ENCODE peak calls at places on chromosomes 4 and X, in nine cellular contexts. One of them, this sample, is unnamed.

GRCh38 chr4:162017863-162018262 is 145.9 kb downstream of the FSTL5 start:
- DNase-seq in HT-29: no peak
- DNase-seq in breast epithelium: no peak
- DNase-seq in right lobe of liver: no peak
- DNase-seq in ovary: no peak
- DNase-seq in activated effector memory CD4-positive, alpha-beta T cell treated with Interleukin-2 at 50 U/mL for 16 hours: no peak
- DNase-seq in lower lobe of right lung: no peak
- DNase-seq in EL: no peak
- DNase-seq in stimulated activated naive CD4-positive, alpha-beta T cell: no peak
- DNase-seq in this sample: no peak

GRCh38 chr4:106587558-106587957 is 219.0 kb upstream of the GIMD1 start:
- DNase-seq in activated effector memory CD4-positive, alpha-beta T cell treated with Interleukin-2 at 50 U/mL for 16 hours: no peak
- DNase-seq in right lobe of liver: no peak
- DNase-seq in stimulated activated naive CD4-positive, alpha-beta T cell: no peak
- DNase-seq in breast epithelium: no peak
- DNase-seq in HT-29: peak; percentile 44
- DNase-seq in ovary: no peak
- DNase-seq in lower lobe of right lung: no peak
- DNase-seq in EL: peak; percentile 79
- DNase-seq in this sample: no peak

GRCh38 chr4:117068120-117068519 is 17.3 kb downstream of the TRAM1L1 start:
- DNase-seq in EL: no peak
- DNase-seq in stimulated activated naive CD4-positive, alpha-beta T cell: no peak
- DNase-seq in right lobe of liver: no peak
- DNase-seq in activated effector memory CD4-positive, alpha-beta T cell treated with Interleukin-2 at 50 U/mL for 16 hours: no peak
- DNase-seq in lower lobe of right lung: no peak
- DNase-seq in breast epithelium: no peak
- DNase-seq in ovary: no peak
- DNase-seq in HT-29: no peak
- DNase-seq in this sample: no peak

GRCh38 chr4:18398661-18399060 is 377.1 kb upstream of the LCORL start:
- DNase-seq in ovary: no peak
- DNase-seq in breast epithelium: no peak
- DNase-seq in right lobe of liver: no peak
- DNase-seq in HT-29: no peak
- DNase-seq in lower lobe of right lung: no peak
- DNase-seq in stimulated activated naive CD4-positive, alpha-beta T cell: no peak
- DNase-seq in activated effector memory CD4-positive, alpha-beta T cell treated with Interleukin-2 at 50 U/mL for 16 hours: no peak
- DNase-seq in EL: no peak
- DNase-seq in this sample: no peak

GRCh38 chr4:153485374-153485773 is 19.2 kb downstream of the TMEM131L start:
- DNase-seq in right lobe of liver: no peak
- DNase-seq in ovary: no peak
- DNase-seq in HT-29: no peak
- DNase-seq in breast epithelium: no peak
- DNase-seq in lower lobe of right lung: no peak
- DNase-seq in stimulated activated naive CD4-positive, alpha-beta T cell: no peak
- DNase-seq in activated effector memory CD4-positive, alpha-beta T cell treated with Interleukin-2 at 50 U/mL for 16 hours: no peak
- DNase-seq in EL: no peak
- DNase-seq in this sample: no peak

GRCh38 chr4:17468638-17469221 is 43.2 kb downstream of the QDPR start:
- DNase-seq in activated effector memory CD4-positive, alpha-beta T cell treated with Interleukin-2 at 50 U/mL for 16 hours: no peak
- DNase-seq in breast epithelium: no peak
- DNase-seq in ovary: peak; percentile 27
- DNase-seq in stimulated activated naive CD4-positive, alpha-beta T cell: no peak
- DNase-seq in lower lobe of right lung: no peak
- DNase-seq in right lobe of liver: no peak
- DNase-seq in HT-29: peak; percentile 66
- DNase-seq in EL: peak; percentile 46
- DNase-seq in this sample: no peak

GRCh38 chr4:98242538-98242937 is 18.6 kb upstream of the RAP1GDS1 start:
- DNase-seq in activated effector memory CD4-positive, alpha-beta T cell treated with Interleukin-2 at 50 U/mL for 16 hours: no peak
- DNase-seq in ovary: no peak
- DNase-seq in lower lobe of right lung: no peak
- DNase-seq in EL: peak; percentile 11
- DNase-seq in stimulated activated naive CD4-positive, alpha-beta T cell: no peak
- DNase-seq in breast epithelium: no peak
- DNase-seq in right lobe of liver: no peak
- DNase-seq in HT-29: no peak
- DNase-seq in this sample: no peak

GRCh38 chrX:102517331-102517730 is 792 bp upstream of the TMSB15A start:
- DNase-seq in activated effector memory CD4-positive, alpha-beta T cell treated with Interleukin-2 at 50 U/mL for 16 hours: no peak
- DNase-seq in breast epithelium: no peak
- DNase-seq in EL: peak; percentile 19
- DNase-seq in stimulated activated naive CD4-positive, alpha-beta T cell: no peak
- DNase-seq in ovary: no peak
- DNase-seq in lower lobe of right lung: no peak
- DNase-seq in HT-29: peak; percentile 30
- DNase-seq in right lobe of liver: no peak
- DNase-seq in this sample: no peak

GRCh38 chrX:68299923-68300322 is 133.4 kb downstream of the OPHN1 start:
- DNase-seq in activated effector memory CD4-positive, alpha-beta T cell treated with Interleukin-2 at 50 U/mL for 16 hours: no peak
- DNase-seq in stimulated activated naive CD4-positive, alpha-beta T cell: no peak
- DNase-seq in lower lobe of right lung: no peak
- DNase-seq in HT-29: no peak
- DNase-seq in right lobe of liver: no peak
- DNase-seq in breast epithelium: no peak
- DNase-seq in EL: no peak
- DNase-seq in ovary: no peak
- DNase-seq in this sample: no peak

GRCh38 chrX:101287402-101287801 is 3.7 kb downstream of the TAF7L start:
- DNase-seq in stimulated activated naive CD4-positive, alpha-beta T cell: no peak
- DNase-seq in EL: peak; percentile 49
- DNase-seq in ovary: no peak
- DNase-seq in breast epithelium: no peak
- DNase-seq in right lobe of liver: no peak
- DNase-seq in HT-29: peak; percentile 78
- DNase-seq in lower lobe of right lung: no peak
- DNase-seq in activated effector memory CD4-positive, alpha-beta T cell treated with Interleukin-2 at 50 U/mL for 16 hours: no peak
- DNase-seq in this sample: no peak

GRCh38 chr4:37531156-37531555 is 155.0 kb downstream of the RELL1 start:
- DNase-seq in breast epithelium: no peak
- DNase-seq in activated effector memory CD4-positive, alpha-beta T cell treated with Interleukin-2 at 50 U/mL for 16 hours: no peak
- DNase-seq in stimulated activated naive CD4-positive, alpha-beta T cell: no peak
- DNase-seq in ovary: no peak
- DNase-seq in lower lobe of right lung: no peak
- DNase-seq in right lobe of liver: no peak
- DNase-seq in HT-29: no peak
- DNase-seq in EL: peak; percentile 19
- DNase-seq in this sample: no peak

GRCh38 chr4:80471701-80472100 is 136.2 kb downstream of the CFAP299 start:
- DNase-seq in EL: peak; percentile 12
- DNase-seq in activated effector memory CD4-positive, alpha-beta T cell treated with Interleukin-2 at 50 U/mL for 16 hours: no peak
- DNase-seq in stimulated activated naive CD4-positive, alpha-beta T cell: no peak
- DNase-seq in ovary: peak; percentile 19
- DNase-seq in lower lobe of right lung: peak; percentile 63
- DNase-seq in right lobe of liver: peak; percentile 54
- DNase-seq in breast epithelium: peak; percentile 60
- DNase-seq in HT-29: peak; percentile 71
- DNase-seq in this sample: peak; percentile 27

This sample was measured in pancreas.